ENCODE peak calls at places on chromosomes 13 and 19, in ten cellular contexts. U, P, S, O, W, L, I, X, J and N are unnamed samples.

GRCh38 chr13:52804202-52804641 is 44.2 kb downstream of the PCDH8 start:
- DNase-seq in I (no peak), P (no peak), X (no peak), J (no peak), U (no peak), W (peak), O (no peak), L (no peak), S (no peak), N (no peak)

GRCh38 chr13:31236211-31236786 is 36.5 kb downstream of the B3GLCT start:
- DNase-seq in I (peak), O (peak), W (peak), S (no peak), X (peak), L (no peak), P (peak), U (no peak), J (peak), N (peak)

GRCh38 chr19:43687660-43687997 is 17.7 kb upstream of the PLAUR start:
- DNase-seq in U (no peak), X (no peak), P (no peak), S (no peak), O (no peak), L (no peak), J (no peak), W (no peak), I (no peak), N (no peak)

GRCh38 chr19:45879055-45879454 is 6.9 kb downstream of the IRF2BP1 start:
- DNase-seq in U (no peak), L (no peak), J (no peak), W (no peak), I (no peak), S (no peak), O (no peak), P (no peak), X (no peak), N (no peak)

GRCh38 chr13:52955505-52955904 is 73.1 kb upstream of the OLFM4 start:
- DNase-seq in L (no peak), P (no peak), X (no peak), J (no peak), S (no peak), W (no peak), U (no peak), O (no peak), I (no peak), N (no peak)

GRCh38 chr19:48637948-48638830 is 1.0 kb upstream of the DBP start:
- DNase-seq in O (peak), I (peak), W (peak), L (peak), P (peak), S (peak), U (peak), J (peak), X (peak), N (peak)

GRCh38 chr13:47126432-47126831 is 229.6 kb upstream of the HTR2A start:
- DNase-seq in J (no peak), X (no peak), O (no peak), S (no peak), W (no peak), U (no peak), L (no peak), I (no peak), P (no peak), N (peak)

GRCh38 chr13:99002191-99002710 is 24.4 kb upstream of the DOCK9 start:
- DNase-seq in S (no peak), W (no peak), X (no peak), J (no peak), P (no peak), O (no peak), U (no peak), I (no peak), L (no peak), N (no peak)

GRCh38 chr19:35142531-35143230 is 374 bp upstream of the FXYD7 start:
- DNase-seq in I (no peak), S (peak), J (no peak), U (peak), O (peak), L (no peak), W (no peak), P (no peak), X (no peak), N (no peak)

GRCh38 chr13:77026783-77027621 is at the start of gene FBXL3:
- DNase-seq in W (peak), P (peak), X (peak), L (peak), J (peak), O (peak), I (peak), U (peak), S (peak), N (no peak)

GRCh38 chr13:77029436-77029835 is 2.5 kb upstream of the FBXL3 start:
- DNase-seq in P (no peak), X (peak), L (no peak), S (no peak), O (no peak), J (no peak), W (no peak), I (no peak), U (no peak), N (no peak)

GRCh38 chr13:77026255-77026782 is 640 bp downstream of the FBXL3 start:
- DNase-seq in L (peak), J (no peak), U (peak), W (peak), X (peak), O (peak), P (peak), S (peak), I (no peak), N (no peak)

GRCh38 chr13:77031869-77032268 is 4.9 kb upstream of the FBXL3 start:
- DNase-seq in I (no peak), W (no peak), J (no peak), O (no peak), P (no peak), L (no peak), S (no peak), X (no peak), U (no peak), N (no peak)

GRCh38 chr13:77028202-77028601 is 1.2 kb upstream of the FBXL3 start:
- DNase-seq in S (no peak), O (peak), U (no peak), J (no peak), I (no peak), W (peak), P (peak), X (no peak), L (no peak), N (no peak)
- H3K4me3 ChIP-seq in S (peak), O (no peak), U (no peak), J (peak), I (no peak), W (peak), P (no peak), X (no peak), L (no peak), N (peak)

DNA sequence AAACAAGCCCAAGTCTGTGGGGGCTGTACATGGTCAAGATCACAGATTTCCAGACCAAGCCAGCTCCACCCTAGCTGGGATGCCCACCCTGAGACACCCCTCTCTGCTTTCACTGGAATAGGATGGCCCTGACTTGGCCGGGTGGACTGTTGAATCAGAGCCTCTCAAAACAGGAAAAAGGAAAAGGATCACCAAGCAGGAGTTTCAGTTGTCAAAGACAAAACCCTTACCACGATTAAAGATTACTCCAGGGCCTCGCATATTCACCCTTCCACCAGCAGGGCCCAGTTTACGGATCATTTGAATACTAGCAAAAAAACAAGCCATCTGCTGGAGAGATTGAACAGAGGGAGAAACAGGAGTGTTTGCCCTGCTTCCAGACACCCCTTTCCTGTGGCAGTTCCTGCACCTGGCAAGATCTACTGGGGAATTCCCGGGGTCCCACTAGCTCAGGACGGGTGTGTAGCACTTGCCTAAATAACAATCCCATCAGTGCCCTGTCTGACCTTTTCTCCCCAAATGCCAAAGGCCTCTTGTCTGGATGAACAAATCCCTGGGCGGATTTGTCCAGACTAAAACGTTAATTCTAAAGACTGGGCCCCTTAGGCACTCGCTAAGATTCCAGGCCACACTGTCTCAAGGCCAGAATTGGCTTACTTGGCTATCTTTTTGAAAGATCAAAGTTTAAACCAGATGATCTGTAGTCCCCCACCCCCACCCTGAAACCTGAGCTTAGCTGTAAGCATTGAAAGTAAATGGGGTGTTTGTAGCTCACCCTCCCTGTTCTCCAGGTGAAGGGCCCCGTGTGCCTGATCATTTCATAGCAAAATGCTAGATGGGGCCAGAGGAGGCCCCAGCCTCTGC is 38.4 kb downstream of the ACTN4 start:
- DNase-seq in I (peak), J (no peak), O (peak), X (peak), L (no peak), W (peak), U (no peak), P (peak), S (no peak), N (no peak)
- TF ChIP-seq CTCF in I (peak), J (peak), O (peak), X (peak), L (peak), W (peak), U (no peak), P (peak), S (peak), N (peak)

GRCh38 chr13:114125589-114125988 is 6.8 kb downstream of the RASA3 start:
- DNase-seq in O (no peak), P (no peak), L (no peak), I (no peak), W (no peak), X (no peak), J (no peak), U (no peak), S (no peak), N (no peak)
- H3K4me3 ChIP-seq in O (no peak), P (no peak), L (no peak), I (no peak), W (no peak), X (no peak), J (no peak), U (no peak), S (no peak), N (no peak)

DNA sequence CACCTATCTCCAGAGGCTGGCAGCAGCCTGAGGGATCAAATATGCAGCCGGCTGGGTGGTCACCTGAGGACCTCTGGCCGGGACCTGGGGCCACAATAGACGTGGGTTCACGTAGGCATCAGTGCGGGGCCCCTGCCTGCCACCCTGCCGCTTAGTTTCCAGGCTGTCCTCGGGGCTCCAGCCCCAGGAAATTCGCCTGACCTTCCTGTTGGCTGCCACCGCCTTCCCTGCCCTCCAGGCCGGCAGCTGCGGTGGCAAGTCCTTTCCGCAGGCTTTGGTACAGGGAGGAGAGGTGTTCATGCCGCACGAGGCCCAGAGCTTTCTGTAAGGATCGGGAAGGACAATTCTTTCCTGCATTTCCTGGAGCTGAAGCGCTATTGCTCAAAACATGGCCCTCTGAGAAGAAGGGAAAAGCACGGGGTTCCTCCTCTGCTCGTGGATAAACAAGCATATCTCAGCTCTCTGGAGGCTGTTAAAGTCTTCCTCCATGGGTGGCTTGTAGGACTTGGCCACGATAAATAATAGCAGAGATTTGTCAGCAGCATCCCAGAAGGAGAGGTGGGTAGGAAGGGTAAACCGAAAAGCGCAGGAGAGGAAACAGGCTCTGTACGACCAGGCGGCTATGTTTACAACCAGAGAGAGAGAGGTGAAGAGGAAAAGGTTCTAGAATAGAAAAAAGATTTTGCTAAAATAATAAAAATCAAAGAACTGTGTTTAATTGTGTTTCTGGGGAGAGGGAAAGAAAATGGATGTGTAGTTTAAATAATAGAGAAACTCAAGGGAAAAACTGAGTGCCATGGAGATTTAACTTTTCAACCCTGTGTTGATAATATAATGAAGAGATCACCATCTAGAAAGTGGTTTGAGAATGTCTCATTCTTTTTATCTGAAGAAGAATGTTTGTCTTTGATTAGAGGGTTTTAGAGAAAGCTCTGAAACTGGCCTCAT is 4.9 kb downstream of the COL4A2 start:
- DNase-seq in X (no peak), U (no peak), W (no peak), O (no peak), I (no peak), S (no peak), L (no peak), P (no peak), J (no peak), N (no peak)
- TF ChIP-seq CTCF in X (no peak), U (no peak), W (no peak), O (no peak), I (no peak), S (no peak), L (no peak), P (no peak), J (no peak), N (no peak)